ENCODE peak calls at places on chromosomes 7 and 10, in five cellular contexts. V is mammary epithelial cell, N is tibial nerve, Q is H9, L is GM10248. I is an unnamed sample.

GRCh38 chr10:21675157-21675796 is 141.2 kb downstream of the MLLT10 start:
- DNase-seq in V (peak), N (peak), Q (no peak), L (peak), I (peak)

GRCh38 chr10:24008164-24009066 is 200.5 kb upstream of the KIAA1217 start:
- DNase-seq in V (peak), N (no peak), Q (no peak), L (no peak), I (no peak)

GRCh38 chr7:110484316-110484715 is 606.6 kb upstream of the LRRN3 start:
- DNase-seq in V (no peak), N (no peak), Q (no peak), L (no peak), I (no peak)

GRCh38 chr7:141551773-141552162 is 558 bp downstream of the AGK start:
- DNase-seq in V (no peak), N (no peak), Q (no peak), L (no peak), I (no peak)

GRCh38 chr10:20207700-20208099 is 391.5 kb downstream of the PLXDC2 start:
- DNase-seq in V (no peak), N (no peak), Q (no peak), L (no peak), I (no peak)

GRCh38 chr7:19522486-19522885 is 186.4 kb downstream of the POLR1F start:
- DNase-seq in V (peak), N (no peak), Q (no peak), L (no peak), I (no peak)

GRCh38 chr10:130105724-130106123 is 4.9 kb downstream of the C10orf143 start:
- DNase-seq in V (no peak), N (no peak), Q (peak), L (no peak), I (no peak)

GRCh38 chr7:145916776-145917175 is 199.8 kb upstream of the CNTNAP2 start:
- DNase-seq in V (no peak), N (no peak), Q (no peak), L (no peak), I (no peak)

GRCh38 chr7:102985176-102985783 is 72.5 kb downstream of the LRRC17 start:
- DNase-seq in V (peak), N (no peak), Q (no peak), L (no peak), I (no peak)

GRCh38 chr10:32890444-32890843 is 67.6 kb downstream of the ITGB1 start:
- DNase-seq in V (no peak), N (no peak), Q (no peak), L (no peak), I (no peak)

GRCh38 chr7:101594790-101595189 is 34.3 kb downstream of the MYL10 start:
- DNase-seq in V (no peak), N (no peak), Q (peak), L (no peak), I (no peak)

GRCh38 chr7:118082506-118082905 is 101.5 kb upstream of the LSM8 start:
- DNase-seq in V (no peak), N (no peak), Q (no peak), L (no peak), I (no peak)

GRCh38 chr10:31318854-31319601 is at the start of gene ZEB1:
- DNase-seq in V (peak), N (peak), Q (peak), L (peak), I (peak)

GRCh38 chr7:130143986-130144618 is 61.1 kb downstream of the TMEM209 start:
- DNase-seq in V (no peak), N (no peak), Q (no peak), L (no peak), I (no peak)

GRCh38 chr7:100545636-100546128 is 6.7 kb downstream of the AGFG2 start:
- DNase-seq in V (peak), N (peak), Q (peak), L (peak), I (peak)

GRCh38 chr7:153921408-153921807 is 130.8 kb upstream of the DPP6 start:
- DNase-seq in V (no peak), N (no peak), Q (no peak), L (no peak), I (no peak)

GRCh38 chr7:87398441-87398840 is 53.0 kb downstream of the CROT start:
- DNase-seq in V (peak), N (no peak), Q (no peak), L (no peak), I (no peak)

GRCh38 chr10:71217266-71218045 is 5.1 kb downstream of the UNC5B start:
- DNase-seq in V (peak), N (no peak), Q (peak), L (no peak), I (peak)

GRCh38 chr7:112422842-112423496 is 27.3 kb upstream of the IFRD1 start:
- DNase-seq in V (peak), N (peak), Q (peak), L (no peak), I (peak)

GRCh38 chr7:131119381-131119780 is 208.3 kb upstream of the MKLN1 start:
- DNase-seq in V (no peak), N (no peak), Q (no peak), L (no peak), I (no peak)

GRCh38 chr10:15748137-15748536 is 28.4 kb upstream of the ITGA8 start:
- DNase-seq in V (no peak), N (no peak), Q (no peak), L (no peak), I (no peak)

GRCh38 chr7:99623702-99624447 is 7.1 kb downstream of the ZSCAN25 start:
- DNase-seq in V (no peak), N (no peak), Q (no peak), L (no peak), I (no peak)

DNA sequence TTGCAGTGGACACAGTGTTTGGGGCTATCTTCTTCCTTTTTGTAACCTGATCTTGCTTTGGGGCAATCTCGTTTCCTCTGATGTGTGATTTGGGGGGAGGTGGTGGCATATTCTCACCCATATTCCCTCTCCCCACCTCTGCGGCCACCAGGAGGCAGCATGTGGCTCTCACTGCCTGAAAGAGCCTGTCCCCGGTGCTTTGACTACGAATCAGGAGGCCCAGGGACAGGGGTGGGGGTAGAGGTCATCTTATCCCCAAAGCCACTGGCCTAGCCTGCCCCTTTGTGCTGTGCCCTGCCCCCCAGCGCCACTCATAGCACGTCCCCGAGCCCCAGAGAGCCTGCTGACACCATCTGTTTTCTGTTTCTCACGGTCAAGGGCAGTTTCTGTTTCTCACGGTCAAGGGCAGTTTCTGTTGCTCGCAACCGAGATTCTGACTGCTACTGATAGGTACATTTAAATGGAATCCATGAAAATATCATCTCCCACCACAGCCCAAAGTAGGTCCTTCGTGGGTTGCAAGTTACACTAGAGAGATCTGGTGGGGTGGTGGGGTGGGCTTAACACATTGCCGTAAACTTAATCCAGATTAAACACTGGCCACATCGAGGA is 28.2 kb downstream of the PHYH start:
- DNase-seq in V (no peak), N (peak), Q (peak), L (peak), I (peak)
- TF ChIP-seq CTCF in V (peak), N (peak), Q (peak), L (peak), I (peak)

GRCh38 chr10:60942604-60943269 is 1.2 kb downstream of the RHOBTB1 start:
- DNase-seq in V (no peak), N (peak), Q (no peak), L (peak), I (peak)

GRCh38 chr10:60942134-60942533 is 1.9 kb downstream of the RHOBTB1 start:
- DNase-seq in V (no peak), N (no peak), Q (no peak), L (no peak), I (no peak)

GRCh38 chr10:60944910-60945297 is 919 bp upstream of the RHOBTB1 start:
- DNase-seq in V (no peak), N (no peak), Q (no peak), L (no peak), I (peak)

GRCh38 chr10:60944159-60944909 is at the start of gene RHOBTB1:
- DNase-seq in V (peak), N (peak), Q (peak), L (peak), I (peak)

GRCh38 chr10:60943372-60944158 is 420 bp downstream of the RHOBTB1 start:
- DNase-seq in V (peak), N (peak), Q (peak), L (peak), I (peak)
- TF ChIP-seq CTCF in V (no peak), N (no peak), Q (no peak), L (no peak), I (no peak)

GRCh38 chr10:131991726-131992125 is 10.0 kb upstream of the BNIP3 start:
- DNase-seq in V (no peak), N (no peak), Q (no peak), L (no peak), I (no peak)

GRCh38 chr10:131997366-131998049 is 15.8 kb upstream of the BNIP3 start:
- DNase-seq in V (no peak), N (peak), Q (peak), L (no peak), I (no peak)

GRCh38 chr10:131996508-131997365 is 15.0 kb upstream of the BNIP3 start:
- DNase-seq in V (no peak), N (no peak), Q (no peak), L (no peak), I (no peak)

GRCh38 chr10:131994435-131994834 is 12.7 kb upstream of the BNIP3 start:
- DNase-seq in V (no peak), N (no peak), Q (no peak), L (no peak), I (no peak)

DNA sequence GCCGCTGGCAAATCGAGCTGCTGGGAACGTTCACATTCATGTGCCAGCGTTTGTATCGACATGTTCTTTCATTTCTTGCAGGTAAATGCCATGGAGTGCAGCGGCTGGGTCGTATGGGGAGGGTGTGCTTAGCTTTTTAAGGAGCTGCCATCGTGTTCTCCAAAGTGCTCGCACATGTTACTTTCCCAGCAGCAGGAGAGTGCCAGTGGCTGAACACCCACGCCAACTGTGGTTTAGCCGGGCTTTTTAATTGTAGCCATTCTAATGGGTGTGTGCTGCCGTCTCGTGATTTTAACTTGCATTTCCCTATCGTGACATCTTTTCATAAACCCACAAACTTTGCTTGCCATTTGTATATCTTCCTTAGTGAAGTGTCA is 11.6 kb upstream of the BNIP3 start:
- DNase-seq in V (no peak), N (no peak), Q (no peak), L (no peak), I (no peak)
- TF ChIP-seq CTCF in V (no peak), N (no peak), Q (no peak), L (no peak), I (no peak)

GRCh38 chr7:73828972-73829371 is 1.8 kb upstream of the CLDN4 start:
- DNase-seq in V (no peak), N (no peak), Q (no peak), L (no peak), I (no peak)

GRCh38 chr7:73830872-73831655 is at the start of gene CLDN4:
- DNase-seq in V (no peak), N (no peak), Q (peak), L (no peak), I (no peak)

GRCh38 chr7:73830618-73830871 is 251 bp upstream of the CLDN4 start:
- DNase-seq in V (peak), N (no peak), Q (no peak), L (no peak), I (no peak)

GRCh38 chr7:73829505-73829904 is 1.3 kb upstream of the CLDN4 start:
- DNase-seq in V (no peak), N (no peak), Q (no peak), L (no peak), I (no peak)

DNA sequence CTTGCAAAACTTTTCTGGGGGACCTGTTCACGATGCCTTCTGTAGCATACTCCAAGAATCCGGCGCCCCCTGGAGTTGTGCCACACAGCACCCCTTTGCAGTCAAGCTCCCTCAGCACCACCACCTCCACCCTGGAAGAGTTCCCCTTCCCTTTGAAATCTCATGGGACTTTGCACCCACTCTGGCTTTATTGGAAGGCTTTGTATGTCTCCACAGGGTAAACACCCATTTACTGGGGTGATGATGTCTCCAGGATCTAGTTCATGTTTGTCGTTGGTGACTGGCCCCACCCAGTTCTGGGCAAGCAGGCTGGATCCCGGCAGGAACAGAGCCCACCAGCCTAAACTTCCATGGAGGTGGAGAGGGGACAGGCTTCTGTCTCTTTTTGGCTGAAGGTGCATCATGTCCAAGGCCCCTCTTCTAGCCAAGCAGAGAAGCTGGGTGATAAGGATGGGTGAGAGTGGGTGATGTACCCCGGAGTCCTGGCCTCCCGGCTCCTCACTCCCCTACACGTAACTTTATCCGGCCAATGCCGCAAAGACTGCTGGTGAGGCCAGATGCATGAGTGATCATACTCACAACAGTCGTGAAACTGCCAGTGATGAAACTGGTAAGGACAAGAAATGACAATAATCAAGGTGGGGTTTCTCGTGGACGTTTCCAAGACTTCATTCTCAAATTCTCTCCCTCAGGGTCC is 727 bp upstream of the CLDN4 start:
- DNase-seq in V (no peak), N (no peak), Q (no peak), L (no peak), I (peak)
- TF ChIP-seq CTCF in V (no peak), N (no peak), Q (no peak), L (no peak), I (no peak)

I was measured in GM13976.